ENCODE peak calls at places on chromosomes 13 and 19, in five cellular contexts. N is astrocyte of the spinal cord, T is HL-60, D is AG09319, M is activated B cell treated with CpG ODN at 0.5 μM for 24 hours. A is an unnamed sample.
A peak's percentile ranks its signal among the peaks of the same experiment; 100 is the strongest.

GRCh38 chr13:80444240-80445015 is 103.5 kb upstream of the SPRY2 start:
- DNase-seq in M (no peak), T (no peak), N (no peak), D (no peak), A (no peak)

GRCh38 chr13:32472194-32472621 is 44.3 kb upstream of the N4BP2L1 start:
- DNase-seq in N (no peak), D (no peak), M (no peak), T (no peak), A (no peak)

GRCh38 chr19:30049226-30049625 is 107.2 kb downstream of the URI1 start:
- DNase-seq in D (no peak), N (no peak), M (no peak), T (no peak), A (no peak)

GRCh38 chr19:7921302-7921954 is 1.3 kb downstream of the SNAPC2 start:
- DNase-seq in T (no peak), M (no peak), D (no peak), N (no peak), A (no peak)

GRCh38 chr19:16325161-16325527 is 518 bp downstream of the KLF2 start:
- DNase-seq in T (no peak), D (no peak), N (no peak), M (peak; percentile 62), A (peak; percentile 55)

GRCh38 chr13:25819856-25820530 is 231.8 kb downstream of the SHISA2 start:
- DNase-seq in T (no peak), D (no peak), N (peak; percentile 62), M (no peak), A (peak; percentile 23)

GRCh38 chr13:53694814-53695533 is 666.4 kb downstream of the OLFM4 start:
- DNase-seq in D (no peak), T (no peak), M (no peak), N (no peak), A (no peak)

GRCh38 chr19:38952395-38953165 is 21.8 kb downstream of the MRPS12 start:
- DNase-seq in M (no peak), D (no peak), N (no peak), T (no peak), A (no peak)

GRCh38 chr19:45613926-45614725 is 12.1 kb upstream of the GPR4 start:
- DNase-seq in M (no peak), T (peak; percentile 69), N (peak; percentile 93), D (peak; percentile 60), A (no peak)

GRCh38 chr13:44132710-44133109 is 240.9 kb upstream of the SERP2 start:
- DNase-seq in N (peak; percentile 37), M (no peak), T (no peak), D (no peak), A (peak; percentile 78)

GRCh38 chr13:105914637-105915036 is 620.8 kb downstream of the EFNB2 start:
- DNase-seq in D (no peak), T (no peak), M (no peak), N (peak; percentile 58), A (no peak)

GRCh38 chr19:31356587-31357314 is 7.5 kb upstream of the TSHZ3 start:
- DNase-seq in N (no peak), T (no peak), M (no peak), D (no peak), A (peak; percentile 91)

GRCh38 chr13:26653310-26653709 is 95.8 kb downstream of the WASF3 start:
- DNase-seq in T (no peak), D (no peak), N (peak; percentile 10), M (no peak), A (no peak)

GRCh38 chr19:4584670-4585460 is 25.4 kb upstream of the SEMA6B start:
- DNase-seq in N (no peak), T (no peak), M (no peak), D (no peak), A (no peak)

GRCh38 chr19:47049307-47049700 is 880 bp upstream of the TMEM160 start:
- DNase-seq in M (no peak), D (no peak), T (no peak), N (peak; percentile 19), A (no peak)

GRCh38 chr13:21015284-21015683 is 46.1 kb downstream of the LATS2 start:
- DNase-seq in N (peak; percentile 33), M (no peak), D (no peak), T (no peak), A (no peak)

DNA sequence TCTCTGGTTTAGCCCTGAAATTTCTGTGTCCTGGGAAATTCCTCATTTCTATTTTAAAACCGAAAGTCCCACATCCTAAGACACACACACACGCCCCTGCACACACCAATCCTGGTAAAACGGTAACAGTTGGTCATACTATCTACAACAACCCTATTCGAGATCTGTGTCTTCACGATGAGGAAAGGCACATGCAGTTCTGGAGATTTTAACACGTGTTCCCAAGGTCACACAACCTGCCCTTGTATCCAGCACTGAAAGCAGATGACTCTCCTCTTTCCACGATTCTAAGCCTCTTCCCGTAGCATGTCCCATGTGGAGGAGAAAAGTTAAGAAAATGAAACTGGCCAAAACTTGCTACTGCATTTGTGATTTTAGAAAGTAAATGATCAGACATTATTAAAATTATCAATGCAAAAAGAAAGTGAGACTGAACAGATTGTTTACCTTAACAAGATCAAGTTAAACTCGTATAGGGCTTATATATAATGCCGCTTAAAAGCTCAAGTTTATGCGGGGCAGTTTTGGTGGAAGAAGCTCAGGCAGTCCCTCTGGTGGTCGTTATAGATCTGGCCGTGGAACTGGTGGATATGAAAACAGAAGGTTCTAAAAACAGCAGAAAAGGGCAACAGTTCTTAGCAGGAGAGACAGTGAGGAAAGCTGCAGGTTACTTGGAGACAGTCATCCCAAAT is 32.7 kb downstream of the VSTM1 start:
- DNase-seq in D (no peak), N (no peak), T (no peak), M (no peak), A (no peak)
- TF ChIP-seq CTCF in D (peak; percentile 61), N (peak; percentile 54), T (no peak), M (no peak), A (no peak)

GRCh38 chr19:2080336-2080988 is 15.7 kb downstream of the MOB3A start:
- DNase-seq in D (no peak), M (no peak), N (no peak), T (no peak), A (peak; percentile 58)
- TF ChIP-seq CTCF in D (no peak), M (no peak), N (no peak), T (no peak), A (no peak)

DNA sequence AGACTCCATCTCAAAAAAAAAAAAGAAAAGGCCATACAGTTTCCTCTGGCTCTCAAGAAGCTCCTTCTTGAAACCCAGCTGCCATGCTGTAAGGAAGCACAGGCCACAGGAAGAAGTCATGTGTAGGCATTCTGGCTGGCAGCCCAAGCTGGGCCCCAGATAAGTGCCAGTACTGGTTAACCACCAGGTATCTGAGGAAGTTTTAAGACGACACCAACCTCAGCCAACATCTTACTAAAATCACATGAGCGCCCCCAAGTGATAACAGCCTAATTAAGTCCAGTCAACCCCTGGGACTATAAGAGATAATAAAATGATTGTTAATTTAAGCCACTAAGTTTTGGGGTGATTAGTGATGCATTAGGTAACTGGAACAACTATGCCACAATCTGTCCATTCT is 27.4 kb upstream of the AKT2 start:
- DNase-seq in M (no peak), D (no peak), N (no peak), T (no peak), A (no peak)
- TF ChIP-seq CTCF in M (no peak), D (no peak), N (no peak), T (no peak), A (no peak)

DNA sequence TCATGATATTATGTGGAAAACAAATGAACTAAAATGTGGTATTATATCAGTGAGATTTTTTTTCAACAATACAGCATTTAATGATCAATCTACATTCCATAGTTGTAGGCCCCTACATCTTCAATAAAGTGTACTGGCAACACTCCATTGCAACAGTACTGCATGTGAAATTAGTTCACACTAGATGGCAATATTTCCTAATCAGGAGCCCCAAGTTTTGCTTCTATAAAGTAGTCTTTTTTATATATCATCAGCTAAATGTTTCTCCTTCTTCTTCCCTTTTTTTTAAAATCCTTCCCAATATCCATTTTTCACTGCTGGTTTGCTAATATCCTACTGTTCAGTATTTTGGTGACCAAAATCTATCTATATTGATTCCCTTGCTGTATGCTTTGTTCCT is 528.3 kb upstream of the ATXN8OS start:
- DNase-seq in M (no peak), D (no peak), T (no peak), N (peak; percentile 5), A (no peak)
- TF ChIP-seq CTCF in M (no peak), D (no peak), T (no peak), N (no peak), A (no peak)

GRCh38 chr19:58227964-58228583 is 640 bp upstream of the ZNF544 start:
- DNase-seq in N (no peak), D (no peak), T (no peak), M (no peak), A (no peak)

GRCh38 chr19:58228584-58229254 is at the start of gene ZNF544:
- DNase-seq in T (peak; percentile 84), M (peak; percentile 66), N (peak; percentile 78), D (peak; percentile 25), A (peak; percentile 83)

GRCh38 chr19:58229255-58229639 is 533 bp downstream of the ZNF544 start:
- DNase-seq in N (peak; percentile 15), D (no peak), T (no peak), M (no peak), A (no peak)
- TF ChIP-seq CTCF in N (peak; percentile 53), D (peak; percentile 13), T (peak; percentile 24), M (no peak), A (no peak)

GRCh38 chr19:13952154-13953020 is at the start of gene DCAF15:
- DNase-seq in M (peak; percentile 89), N (peak; percentile 100), D (peak; percentile 100), T (peak; percentile 99), A (peak; percentile 99)
- TF ChIP-seq CTCF in M (no peak), N (no peak), D (no peak), T (no peak), A (no peak)

GRCh38 chr13:73060251-73061160 is 1.7 kb downstream of the KLF5 start:
- DNase-seq in M (no peak), D (peak; percentile 50), N (peak; percentile 71), T (no peak), A (peak; percentile 42)
- TF ChIP-seq CTCF in M (no peak), D (peak; percentile 1), N (no peak), T (no peak), A (no peak)